ENCODE peak calls at places on chromosomes 5 and 9, in ten cellular contexts. C is EL; O is stimulated activated CD8-positive, alpha-beta memory T cell treated with anti-CD3 and anti-CD28 coated beads, Interleukin-12 subunit alpha, Interleukin-12 subunit beta, amount 100 ng/mL, for 4 hours; F is progenitor cell of endocrine pancreas; T is cerebellum; G is upper lobe of right lung; V is A549; P is Calu3; L is stimulated activated naive CD8-positive, alpha-beta T cell treated with anti-CD3 and anti-CD28 coated beads, Interleukin-15, Interleukin-2, amounts not matched to agents 100 U/mL and 50 U/mL, for 24 hours; Y is fibroblast of lung. A is an unnamed sample.

GRCh38 chr5:112614986-112615385 is 122.7 kb upstream of the APC start:
- DNase-seq in F (no peak), C (no peak), O (no peak), G (no peak), L (no peak), T (no peak), Y (no peak), V (no peak), P (no peak), A (no peak)

GRCh38 chr9:112849363-112849922 is 41.2 kb downstream of the SLC46A2 start:
- DNase-seq in L (no peak), P (no peak), V (no peak), O (no peak), F (no peak), T (no peak), G (no peak), Y (no peak), C (no peak), A (peak; percentile 44)

GRCh38 chr5:101675510-101675909 is 620.6 kb downstream of the SLCO4C1 start:
- DNase-seq in G (no peak), T (no peak), F (no peak), P (no peak), C (no peak), O (no peak), L (no peak), Y (no peak), V (no peak), A (no peak)

GRCh38 chr5:168865973-168866372 is 286.8 kb upstream of the PANK3 start:
- DNase-seq in O (no peak), L (no peak), P (no peak), F (no peak), G (no peak), C (no peak), V (no peak), T (peak; percentile 34), Y (no peak), A (no peak)

GRCh38 chr9:111913159-111913558 is 16.5 kb downstream of the UGCG start:
- DNase-seq in V (no peak), P (no peak), F (no peak), Y (no peak), L (no peak), O (no peak), T (no peak), G (no peak), C (no peak), A (no peak)

GRCh38 chr5:85320495-85320894 is 935.8 kb upstream of the EDIL3 start:
- DNase-seq in T (no peak), O (no peak), P (no peak), V (no peak), C (no peak), F (no peak), L (no peak), G (no peak), Y (no peak), A (no peak)

GRCh38 chr5:135133698-135134515 is 99.9 kb upstream of the PITX1 start:
- DNase-seq in L (no peak), O (no peak), P (peak; percentile 80), F (no peak), C (no peak), T (no peak), G (no peak), Y (no peak), V (no peak), A (no peak)

GRCh38 chr9:68538200-68538599 is 2.5 kb downstream of the TMEM252 start:
- DNase-seq in C (no peak), Y (no peak), F (no peak), T (no peak), O (no peak), L (no peak), V (no peak), G (no peak), P (no peak), A (no peak)

GRCh38 chr9:95409650-95410426 is 92.3 kb upstream of the FANCC start:
- DNase-seq in C (peak; percentile 75), F (no peak), G (no peak), T (no peak), P (no peak), Y (peak; percentile 77), O (no peak), V (peak; percentile 21), L (no peak), A (no peak)

GRCh38 chr9:137482094-137482781 is 23.1 kb upstream of the NSMF start:
- DNase-seq in V (peak; percentile 68), C (peak; percentile 85), T (no peak), O (no peak), L (no peak), Y (peak; percentile 83), P (no peak), F (no peak), G (peak; percentile 76), A (peak; percentile 54)

A was measured in upper lobe of left lung.